ENCODE peak calls at places on chromosomes 16 and 17, in ten cellular contexts. One of them, this sample, is unnamed.

GRCh38 chr16:8718753-8719386 is 44.5 kb downstream of the ABAT start:
- DNase-seq in psoas muscle: no peak
- DNase-seq in stimulated activated CD8-positive, alpha-beta memory T cell treated with anti-CD3 and anti-CD28 coated beads, Interleukin-4, amount 100 ng/mL, for 48 hours: no peak
- DNase-seq in stimulated activated CD4-positive, alpha-beta T cell treated with anti-CD3 and anti-CD28 coated beads, Interleukin-2, amount 100 ng/mL, for 24 hours: no peak
- DNase-seq in effector CD4-positive, alpha-beta T cell: no peak
- DNase-seq in MM.1S: no peak
- DNase-seq in B cell: no peak
- DNase-seq in Right ventricle myocardium inferior: no peak
- DNase-seq in choroid plexus epithelial cell: no peak
- DNase-seq in posterior vena cava: no peak
- DNase-seq in this sample: no peak

GRCh38 chr17:39069114-39069756 is 82.2 kb downstream of the PLXDC1 start:
- DNase-seq in stimulated activated CD4-positive, alpha-beta T cell treated with anti-CD3 and anti-CD28 coated beads, Interleukin-2, amount 100 ng/mL, for 24 hours: no peak
- DNase-seq in psoas muscle: no peak
- DNase-seq in B cell: peak
- DNase-seq in MM.1S: peak
- DNase-seq in posterior vena cava: peak
- DNase-seq in choroid plexus epithelial cell: peak
- DNase-seq in Right ventricle myocardium inferior: no peak
- DNase-seq in stimulated activated CD8-positive, alpha-beta memory T cell treated with anti-CD3 and anti-CD28 coated beads, Interleukin-4, amount 100 ng/mL, for 48 hours: no peak
- DNase-seq in effector CD4-positive, alpha-beta T cell: no peak
- DNase-seq in this sample: peak

GRCh38 chr17:70739046-70739445 is 569.7 kb downstream of the KCNJ2 start:
- DNase-seq in stimulated activated CD4-positive, alpha-beta T cell treated with anti-CD3 and anti-CD28 coated beads, Interleukin-2, amount 100 ng/mL, for 24 hours: no peak
- DNase-seq in B cell: no peak
- DNase-seq in Right ventricle myocardium inferior: no peak
- DNase-seq in effector CD4-positive, alpha-beta T cell: no peak
- DNase-seq in posterior vena cava: no peak
- DNase-seq in stimulated activated CD8-positive, alpha-beta memory T cell treated with anti-CD3 and anti-CD28 coated beads, Interleukin-4, amount 100 ng/mL, for 48 hours: no peak
- DNase-seq in psoas muscle: no peak
- DNase-seq in MM.1S: no peak
- DNase-seq in choroid plexus epithelial cell: no peak
- DNase-seq in this sample: no peak

GRCh38 chr17:10987786-10988185 is 149.9 kb upstream of the PIRT start:
- DNase-seq in choroid plexus epithelial cell: no peak
- DNase-seq in stimulated activated CD8-positive, alpha-beta memory T cell treated with anti-CD3 and anti-CD28 coated beads, Interleukin-4, amount 100 ng/mL, for 48 hours: no peak
- DNase-seq in B cell: no peak
- DNase-seq in Right ventricle myocardium inferior: no peak
- DNase-seq in stimulated activated CD4-positive, alpha-beta T cell treated with anti-CD3 and anti-CD28 coated beads, Interleukin-2, amount 100 ng/mL, for 24 hours: no peak
- DNase-seq in MM.1S: no peak
- DNase-seq in psoas muscle: no peak
- DNase-seq in posterior vena cava: no peak
- DNase-seq in effector CD4-positive, alpha-beta T cell: no peak
- DNase-seq in this sample: no peak

GRCh38 chr17:71948703-71949422 is 172.0 kb upstream of the SOX9 start:
- DNase-seq in B cell: no peak
- DNase-seq in MM.1S: no peak
- DNase-seq in posterior vena cava: no peak
- DNase-seq in effector CD4-positive, alpha-beta T cell: no peak
- DNase-seq in psoas muscle: no peak
- DNase-seq in stimulated activated CD4-positive, alpha-beta T cell treated with anti-CD3 and anti-CD28 coated beads, Interleukin-2, amount 100 ng/mL, for 24 hours: no peak
- DNase-seq in stimulated activated CD8-positive, alpha-beta memory T cell treated with anti-CD3 and anti-CD28 coated beads, Interleukin-4, amount 100 ng/mL, for 48 hours: no peak
- DNase-seq in choroid plexus epithelial cell: no peak
- DNase-seq in Right ventricle myocardium inferior: no peak
- DNase-seq in this sample: no peak

GRCh38 chr16:69934751-69935150 is 16.4 kb upstream of the CLEC18A start:
- DNase-seq in psoas muscle: no peak
- DNase-seq in posterior vena cava: no peak
- DNase-seq in stimulated activated CD8-positive, alpha-beta memory T cell treated with anti-CD3 and anti-CD28 coated beads, Interleukin-4, amount 100 ng/mL, for 48 hours: no peak
- DNase-seq in B cell: no peak
- DNase-seq in Right ventricle myocardium inferior: no peak
- DNase-seq in choroid plexus epithelial cell: no peak
- DNase-seq in MM.1S: no peak
- DNase-seq in effector CD4-positive, alpha-beta T cell: no peak
- DNase-seq in stimulated activated CD4-positive, alpha-beta T cell treated with anti-CD3 and anti-CD28 coated beads, Interleukin-2, amount 100 ng/mL, for 24 hours: no peak
- DNase-seq in this sample: no peak

GRCh38 chr17:7714721-7715594 is 2.6 kb upstream of the DNAH2 start:
- DNase-seq in B cell: no peak
- DNase-seq in posterior vena cava: no peak
- DNase-seq in stimulated activated CD4-positive, alpha-beta T cell treated with anti-CD3 and anti-CD28 coated beads, Interleukin-2, amount 100 ng/mL, for 24 hours: no peak
- DNase-seq in choroid plexus epithelial cell: no peak
- DNase-seq in psoas muscle: no peak
- DNase-seq in Right ventricle myocardium inferior: no peak
- DNase-seq in effector CD4-positive, alpha-beta T cell: no peak
- DNase-seq in MM.1S: no peak
- DNase-seq in stimulated activated CD8-positive, alpha-beta memory T cell treated with anti-CD3 and anti-CD28 coated beads, Interleukin-4, amount 100 ng/mL, for 48 hours: no peak
- DNase-seq in this sample: no peak

GRCh38 chr16:72913551-72913950 is 134.4 kb downstream of the ZFHX3 start:
- DNase-seq in Right ventricle myocardium inferior: no peak
- DNase-seq in posterior vena cava: no peak
- DNase-seq in psoas muscle: no peak
- DNase-seq in MM.1S: no peak
- DNase-seq in effector CD4-positive, alpha-beta T cell: no peak
- DNase-seq in stimulated activated CD8-positive, alpha-beta memory T cell treated with anti-CD3 and anti-CD28 coated beads, Interleukin-4, amount 100 ng/mL, for 48 hours: no peak
- DNase-seq in choroid plexus epithelial cell: no peak
- DNase-seq in B cell: no peak
- DNase-seq in stimulated activated CD4-positive, alpha-beta T cell treated with anti-CD3 and anti-CD28 coated beads, Interleukin-2, amount 100 ng/mL, for 24 hours: no peak
- DNase-seq in this sample: no peak

GRCh38 chr17:58335779-58336455 is 7.3 kb upstream of the TSPOAP1 start:
- DNase-seq in stimulated activated CD4-positive, alpha-beta T cell treated with anti-CD3 and anti-CD28 coated beads, Interleukin-2, amount 100 ng/mL, for 24 hours: peak
- DNase-seq in psoas muscle: no peak
- DNase-seq in choroid plexus epithelial cell: no peak
- DNase-seq in MM.1S: peak
- DNase-seq in posterior vena cava: peak
- DNase-seq in B cell: peak
- DNase-seq in stimulated activated CD8-positive, alpha-beta memory T cell treated with anti-CD3 and anti-CD28 coated beads, Interleukin-4, amount 100 ng/mL, for 48 hours: peak
- DNase-seq in effector CD4-positive, alpha-beta T cell: peak
- DNase-seq in Right ventricle myocardium inferior: no peak
- DNase-seq in this sample: no peak

GRCh38 chr17:68334393-68334792 is 43.1 kb downstream of the ARSG start:
- DNase-seq in Right ventricle myocardium inferior: no peak
- DNase-seq in MM.1S: no peak
- DNase-seq in stimulated activated CD4-positive, alpha-beta T cell treated with anti-CD3 and anti-CD28 coated beads, Interleukin-2, amount 100 ng/mL, for 24 hours: no peak
- DNase-seq in B cell: no peak
- DNase-seq in effector CD4-positive, alpha-beta T cell: no peak
- DNase-seq in choroid plexus epithelial cell: peak
- DNase-seq in posterior vena cava: no peak
- DNase-seq in stimulated activated CD8-positive, alpha-beta memory T cell treated with anti-CD3 and anti-CD28 coated beads, Interleukin-4, amount 100 ng/mL, for 48 hours: no peak
- DNase-seq in psoas muscle: no peak
- DNase-seq in this sample: no peak

GRCh38 chr16:84391151-84391873 is 23.0 kb downstream of the ATP2C2 start:
- DNase-seq in stimulated activated CD4-positive, alpha-beta T cell treated with anti-CD3 and anti-CD28 coated beads, Interleukin-2, amount 100 ng/mL, for 24 hours: no peak
- DNase-seq in choroid plexus epithelial cell: peak
- DNase-seq in effector CD4-positive, alpha-beta T cell: no peak
- DNase-seq in B cell: no peak
- DNase-seq in stimulated activated CD8-positive, alpha-beta memory T cell treated with anti-CD3 and anti-CD28 coated beads, Interleukin-4, amount 100 ng/mL, for 48 hours: no peak
- DNase-seq in posterior vena cava: peak
- DNase-seq in psoas muscle: no peak
- DNase-seq in MM.1S: no peak
- DNase-seq in Right ventricle myocardium inferior: no peak
- DNase-seq in this sample: no peak

GRCh38 chr17:18236494-18236893 is 11.1 kb downstream of the LLGL1 start:
- DNase-seq in psoas muscle: no peak
- DNase-seq in MM.1S: no peak
- DNase-seq in Right ventricle myocardium inferior: no peak
- DNase-seq in posterior vena cava: no peak
- DNase-seq in choroid plexus epithelial cell: no peak
- DNase-seq in effector CD4-positive, alpha-beta T cell: no peak
- DNase-seq in stimulated activated CD8-positive, alpha-beta memory T cell treated with anti-CD3 and anti-CD28 coated beads, Interleukin-4, amount 100 ng/mL, for 48 hours: no peak
- DNase-seq in B cell: no peak
- DNase-seq in stimulated activated CD4-positive, alpha-beta T cell treated with anti-CD3 and anti-CD28 coated beads, Interleukin-2, amount 100 ng/mL, for 24 hours: no peak
- DNase-seq in this sample: no peak

GRCh38 chr16:17515421-17516210 is 44.9 kb upstream of the XYLT1 start:
- DNase-seq in Right ventricle myocardium inferior: no peak
- DNase-seq in effector CD4-positive, alpha-beta T cell: no peak
- DNase-seq in stimulated activated CD8-positive, alpha-beta memory T cell treated with anti-CD3 and anti-CD28 coated beads, Interleukin-4, amount 100 ng/mL, for 48 hours: no peak
- DNase-seq in posterior vena cava: no peak
- DNase-seq in choroid plexus epithelial cell: no peak
- DNase-seq in MM.1S: no peak
- DNase-seq in stimulated activated CD4-positive, alpha-beta T cell treated with anti-CD3 and anti-CD28 coated beads, Interleukin-2, amount 100 ng/mL, for 24 hours: no peak
- DNase-seq in B cell: no peak
- DNase-seq in psoas muscle: no peak
- DNase-seq in this sample: no peak

GRCh38 chr17:80559688-80560290 is 15.2 kb downstream of the RPTOR start:
- DNase-seq in choroid plexus epithelial cell: peak
- DNase-seq in effector CD4-positive, alpha-beta T cell: no peak
- DNase-seq in Right ventricle myocardium inferior: no peak
- DNase-seq in B cell: no peak
- DNase-seq in posterior vena cava: no peak
- DNase-seq in stimulated activated CD8-positive, alpha-beta memory T cell treated with anti-CD3 and anti-CD28 coated beads, Interleukin-4, amount 100 ng/mL, for 48 hours: no peak
- DNase-seq in stimulated activated CD4-positive, alpha-beta T cell treated with anti-CD3 and anti-CD28 coated beads, Interleukin-2, amount 100 ng/mL, for 24 hours: no peak
- DNase-seq in MM.1S: no peak
- DNase-seq in psoas muscle: no peak
- DNase-seq in this sample: no peak

GRCh38 chr16:2090819-2091721 is 43.3 kb downstream of the TSC2 start:
- DNase-seq in effector CD4-positive, alpha-beta T cell: peak
- DNase-seq in B cell: no peak
- DNase-seq in stimulated activated CD4-positive, alpha-beta T cell treated with anti-CD3 and anti-CD28 coated beads, Interleukin-2, amount 100 ng/mL, for 24 hours: no peak
- DNase-seq in psoas muscle: peak
- DNase-seq in MM.1S: no peak
- DNase-seq in stimulated activated CD8-positive, alpha-beta memory T cell treated with anti-CD3 and anti-CD28 coated beads, Interleukin-4, amount 100 ng/mL, for 48 hours: no peak
- DNase-seq in Right ventricle myocardium inferior: no peak
- DNase-seq in posterior vena cava: no peak
- DNase-seq in choroid plexus epithelial cell: peak
- DNase-seq in this sample: no peak

GRCh38 chr17:10357768-10358167 is 15.0 kb downstream of the MYH13 start:
- DNase-seq in effector CD4-positive, alpha-beta T cell: no peak
- DNase-seq in psoas muscle: no peak
- DNase-seq in MM.1S: peak
- DNase-seq in Right ventricle myocardium inferior: no peak
- DNase-seq in posterior vena cava: no peak
- DNase-seq in stimulated activated CD4-positive, alpha-beta T cell treated with anti-CD3 and anti-CD28 coated beads, Interleukin-2, amount 100 ng/mL, for 24 hours: peak
- DNase-seq in B cell: no peak
- DNase-seq in stimulated activated CD8-positive, alpha-beta memory T cell treated with anti-CD3 and anti-CD28 coated beads, Interleukin-4, amount 100 ng/mL, for 48 hours: peak
- DNase-seq in choroid plexus epithelial cell: no peak
- DNase-seq in this sample: no peak

GRCh38 chr16:71479420-71479819 is 9.7 kb downstream of the ZNF19 start:
- DNase-seq in stimulated activated CD8-positive, alpha-beta memory T cell treated with anti-CD3 and anti-CD28 coated beads, Interleukin-4, amount 100 ng/mL, for 48 hours: no peak
- DNase-seq in Right ventricle myocardium inferior: no peak
- DNase-seq in psoas muscle: no peak
- DNase-seq in posterior vena cava: no peak
- DNase-seq in MM.1S: no peak
- DNase-seq in B cell: no peak
- DNase-seq in stimulated activated CD4-positive, alpha-beta T cell treated with anti-CD3 and anti-CD28 coated beads, Interleukin-2, amount 100 ng/mL, for 24 hours: no peak
- DNase-seq in effector CD4-positive, alpha-beta T cell: no peak
- DNase-seq in choroid plexus epithelial cell: peak
- DNase-seq in this sample: no peak